ENCODE peak calls at places on chromosome 7, in six cellular contexts. P is brain microvascular endothelial cell; F is CD8-positive, alpha-beta memory T cell; I is naive thymus-derived CD4-positive, alpha-beta T cell; H is right cardiac atrium; G is fibroblast of pulmonary artery. Y is an unnamed sample.

GRCh38 chr7:23418046-23418445 is 52.2 kb downstream of the IGF2BP3 start:
- DNase-seq in G (peak; percentile 79), I (no peak), H (no peak), F (no peak), P (no peak), Y (no peak)

GRCh38 chr7:35982600-35982999 is 170.5 kb upstream of the EEPD1 start:
- DNase-seq in G (no peak), I (no peak), H (no peak), P (no peak), F (no peak), Y (no peak)

GRCh38 chr7:80548790-80549530 is 37.1 kb upstream of the GNAT3 start:
- DNase-seq in F (no peak), P (no peak), G (peak; percentile 23), H (no peak), I (no peak), Y (no peak)

GRCh38 chr7:29989257-29989995 is at the start of gene SCRN1:
- DNase-seq in H (peak; percentile 45), I (peak; percentile 1), P (no peak), G (peak; percentile 36), F (no peak), Y (peak; percentile 61)

GRCh38 chr7:42747073-42747472 is 164.8 kb downstream of the C7orf25 start:
- DNase-seq in F (no peak), G (peak; percentile 29), H (no peak), P (no peak), I (no peak), Y (no peak)

GRCh38 chr7:157707983-157708720 is 371.3 kb downstream of the DNAJB6 start:
- DNase-seq in I (no peak), H (no peak), P (no peak), G (no peak), F (peak; percentile 40), Y (no peak)

GRCh38 chr7:1510780-1511154 is 6.6 kb upstream of the INTS1 start:
- DNase-seq in P (no peak), G (no peak), H (no peak), F (no peak), I (no peak), Y (no peak)

GRCh38 chr7:45033261-45033930 is 33.4 kb downstream of the CCM2 start:
- DNase-seq in I (no peak), F (no peak), G (no peak), H (no peak), P (peak; percentile 28), Y (peak; percentile 79)

GRCh38 chr7:76358053-76358477 is 726 bp downstream of the YWHAG start:
- DNase-seq in P (no peak), H (peak; percentile 73), G (no peak), I (peak; percentile 16), F (peak; percentile 68), Y (peak; percentile 59)

GRCh38 chr7:116736927-116737715 is 65.1 kb downstream of the MET start:
- DNase-seq in G (peak; percentile 31), P (peak; percentile 39), I (no peak), H (no peak), F (no peak), Y (no peak)

GRCh38 chr7:74025146-74025545 is 2.8 kb upstream of the ELN start:
- DNase-seq in P (no peak), G (no peak), F (no peak), H (no peak), I (no peak), Y (no peak)

GRCh38 chr7:2517004-2517403 is 2.6 kb upstream of the LFNG start:
- DNase-seq in I (no peak), P (peak; percentile 88), F (no peak), H (no peak), G (peak; percentile 75), Y (peak; percentile 75)

GRCh38 chr7:83101540-83101939 is 61.1 kb downstream of the PCLO start:
- DNase-seq in H (no peak), I (no peak), P (no peak), F (no peak), G (no peak), Y (no peak)

GRCh38 chr7:151422212-151422611 is 12.4 kb upstream of the WDR86 start:
- DNase-seq in G (no peak), H (no peak), F (no peak), P (no peak), I (no peak), Y (no peak)

GRCh38 chr7:47045592-47045991 is 536.3 kb downstream of the TNS3 start:
- DNase-seq in P (peak; percentile 23), F (no peak), I (no peak), G (peak; percentile 32), H (no peak), Y (peak; percentile 26)

GRCh38 chr7:120989571-120990220 is 1.2 kb downstream of the CPED1 start:
- DNase-seq in G (peak; percentile 43), P (no peak), I (no peak), F (no peak), H (peak; percentile 28), Y (no peak)

GRCh38 chr7:106071999-106072714 is 40.0 kb downstream of the SYPL1 start:
- DNase-seq in F (no peak), I (no peak), P (no peak), G (no peak), H (no peak), Y (no peak)

GRCh38 chr7:39919646-39920045 is 30.4 kb upstream of the CDK13 start:
- DNase-seq in F (no peak), G (no peak), P (no peak), I (no peak), H (no peak), Y (peak; percentile 74)

GRCh38 chr7:930975-931758 is 23.3 kb downstream of the ADAP1 start:
- DNase-seq in P (no peak), I (no peak), F (peak; percentile 38), G (no peak), H (peak; percentile 4), Y (no peak)

GRCh38 chr7:149772821-149773425 is 465 bp downstream of the ZNF467 start:
- DNase-seq in P (no peak), H (no peak), F (no peak), I (peak; percentile 30), G (no peak), Y (no peak)

GRCh38 chr7:46494026-46494425 is 573.0 kb upstream of the IGFBP3 start:
- DNase-seq in F (no peak), P (peak; percentile 16), G (no peak), I (no peak), H (no peak), Y (peak; percentile 25)

GRCh38 chr7:8254667-8255066 is 7.3 kb downstream of the ICA1 start:
- DNase-seq in P (no peak), F (no peak), G (no peak), I (no peak), H (no peak), Y (no peak)

GRCh38 chr7:33326485-33326848 is 197.1 kb downstream of the BBS9 start:
- DNase-seq in F (no peak), G (no peak), I (no peak), H (no peak), P (no peak), Y (no peak)

GRCh38 chr7:29573594-29573993 is 10.0 kb downstream of the PRR15 start:
- DNase-seq in G (no peak), H (no peak), P (no peak), F (no peak), I (no peak), Y (no peak)

GRCh38 chr7:8290645-8291308 is 28.8 kb upstream of the ICA1 start:
- DNase-seq in G (no peak), F (no peak), P (no peak), H (no peak), I (no peak), Y (no peak)

GRCh38 chr7:155209920-155210319 is 87.8 kb upstream of the INSIG1 start:
- DNase-seq in I (no peak), F (peak; percentile 52), P (no peak), G (no peak), H (no peak), Y (no peak)

GRCh38 chr7:77459311-77459726 is 43.2 kb upstream of the GSAP start:
- DNase-seq in H (no peak), G (no peak), F (no peak), P (no peak), I (no peak), Y (no peak)

GRCh38 chr7:8147004-8147403 is 115.0 kb downstream of the ICA1 start:
- DNase-seq in H (peak; percentile 17), F (no peak), G (no peak), P (no peak), I (no peak), Y (no peak)

GRCh38 chr7:37421820-37422219 is 26.8 kb downstream of the ELMO1 start:
- DNase-seq in G (peak; percentile 15), P (no peak), I (no peak), F (no peak), H (no peak), Y (no peak)
- H3K4me3 ChIP-seq in G (no peak overlapping the region), P (no peak overlapping the region), I (no peak overlapping the region), F (no peak overlapping the region), H (no peak overlapping the region), Y (no peak overlapping the region)

DNA sequence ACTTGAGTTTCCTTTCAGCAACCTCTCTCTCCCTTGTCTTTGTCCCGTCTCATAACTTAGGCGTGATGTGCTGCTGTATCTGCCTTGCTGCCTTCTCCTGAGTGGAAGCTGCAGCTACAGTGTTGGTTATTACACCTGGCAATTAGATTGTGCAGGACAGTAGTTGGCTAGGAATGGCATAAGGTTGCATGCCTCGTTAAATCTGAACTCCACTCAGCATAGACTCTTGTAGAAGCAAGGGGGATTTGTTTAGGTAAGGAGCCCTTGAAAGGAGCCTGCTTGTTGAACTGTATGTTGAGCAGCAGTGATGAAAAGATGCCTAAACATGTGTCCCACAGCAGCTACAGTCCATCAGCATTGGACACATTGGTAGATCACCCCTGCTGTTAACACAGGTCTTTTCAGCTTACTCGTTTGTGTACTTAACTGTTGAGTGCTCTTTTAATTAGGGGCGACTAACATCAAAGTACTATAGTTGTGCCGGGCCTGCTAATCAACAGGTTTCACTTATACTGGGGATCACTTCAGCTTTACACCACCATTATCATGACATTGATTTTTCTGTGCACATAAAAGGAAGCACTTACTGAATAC is 225.0 kb downstream of the AUTS2 start:
- DNase-seq in F (no peak), I (no peak), P (no peak), H (no peak), G (no peak), Y (no peak)
- H3K4me3 ChIP-seq in F (no peak overlapping the region), I (no peak overlapping the region), P (no peak overlapping the region), H (no peak overlapping the region), G (no peak overlapping the region), Y (no peak overlapping the region)

DNA sequence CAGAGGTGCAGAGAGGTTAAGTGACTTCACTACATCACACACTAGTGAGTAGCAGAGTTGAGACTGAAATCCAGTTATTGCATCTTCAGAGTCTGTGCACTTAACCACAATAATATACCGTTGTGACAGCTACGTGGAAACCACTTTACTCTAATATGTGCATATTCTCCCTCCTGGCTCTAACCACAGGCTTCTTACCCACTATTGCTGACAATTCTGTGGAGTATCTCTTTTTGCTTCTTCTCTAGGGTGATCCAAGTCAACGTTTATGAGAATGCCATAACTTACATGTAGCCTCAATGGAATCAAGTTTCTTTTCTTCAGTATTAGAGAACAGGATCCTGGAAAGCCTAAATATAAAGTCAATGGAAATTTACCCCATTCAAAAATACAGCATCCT is 64.3 kb upstream of the MEOX2 start:
- DNase-seq in P (no peak), F (no peak), I (no peak), H (no peak), G (no peak), Y (no peak)
- H3K4me3 ChIP-seq in P (no peak overlapping the region), F (no peak overlapping the region), I (no peak overlapping the region), H (no peak overlapping the region), G (no peak overlapping the region), Y (no peak overlapping the region)

DNA sequence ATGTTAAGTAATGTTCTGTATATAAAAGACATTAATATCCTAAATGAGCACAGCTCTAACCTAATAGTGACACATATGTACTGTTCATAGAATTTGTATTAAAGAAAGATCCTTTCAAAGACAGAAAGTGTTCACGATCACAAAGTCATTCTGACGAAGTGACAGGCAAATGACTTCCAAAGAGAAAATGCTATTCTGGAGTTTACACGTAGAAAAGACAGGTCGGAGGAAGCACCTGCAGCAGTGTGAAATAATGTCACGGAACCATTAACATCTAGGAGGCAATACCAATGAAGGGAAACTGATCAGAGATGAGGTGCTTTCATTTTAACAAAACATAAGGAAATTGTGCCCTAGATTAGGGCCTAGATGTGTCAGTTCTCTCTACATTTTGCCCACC is 774.0 kb downstream of the MAGI2 start:
- DNase-seq in H (no peak), I (no peak), G (no peak), P (no peak), F (no peak), Y (no peak)
- H3K4me3 ChIP-seq in H (no peak overlapping the region), I (no peak overlapping the region), G (no peak overlapping the region), P (no peak overlapping the region), F (no peak overlapping the region), Y (no peak overlapping the region)

Y was measured in MG63.